ENCODE peak calls at places on chromosome 7, in six cellular contexts. One of them, this sample, is unnamed.

GRCh38 chr7:140653319-140654108 is 12.9 kb upstream of the DENND2A start:
- DNase-seq in aorta: peak; percentile 64
- DNase-seq in left ventricle myocardium inferior: no peak
- DNase-seq in HCT116: peak; percentile 65
- DNase-seq in CD8-positive, alpha-beta memory T cell: peak; percentile 21
- DNase-seq in iPS DF 6.9: peak; percentile 87
- DNase-seq in this sample: peak; percentile 79

GRCh38 chr7:104625956-104626355 is 297.6 kb downstream of the LHFPL3 start:
- DNase-seq in aorta: no peak
- DNase-seq in left ventricle myocardium inferior: no peak
- DNase-seq in HCT116: no peak
- DNase-seq in CD8-positive, alpha-beta memory T cell: no peak
- DNase-seq in iPS DF 6.9: no peak
- DNase-seq in this sample: no peak

GRCh38 chr7:112199035-112199655 is 7.1 kb downstream of the DOCK4 start:
- DNase-seq in aorta: no peak
- DNase-seq in left ventricle myocardium inferior: no peak
- DNase-seq in HCT116: no peak
- DNase-seq in CD8-positive, alpha-beta memory T cell: no peak
- DNase-seq in iPS DF 6.9: no peak
- DNase-seq in this sample: no peak

GRCh38 chr7:30977896-30978564 is 14.3 kb downstream of the GHRHR start:
- DNase-seq in aorta: no peak
- DNase-seq in left ventricle myocardium inferior: no peak
- DNase-seq in HCT116: peak; percentile 33
- DNase-seq in CD8-positive, alpha-beta memory T cell: no peak
- DNase-seq in iPS DF 6.9: peak; percentile 50
- DNase-seq in this sample: peak; percentile 10

GRCh38 chr7:138828302-138828701 is 30.3 kb upstream of the ATP6V0A4 start:
- DNase-seq in aorta: no peak
- DNase-seq in left ventricle myocardium inferior: no peak
- DNase-seq in HCT116: no peak
- DNase-seq in CD8-positive, alpha-beta memory T cell: no peak
- DNase-seq in iPS DF 6.9: no peak
- DNase-seq in this sample: no peak

GRCh38 chr7:30688718-30689221 is 6.5 kb upstream of the CRHR2 start:
- DNase-seq in aorta: no peak
- DNase-seq in left ventricle myocardium inferior: no peak
- DNase-seq in HCT116: no peak
- DNase-seq in CD8-positive, alpha-beta memory T cell: no peak
- DNase-seq in iPS DF 6.9: no peak
- DNase-seq in this sample: no peak

GRCh38 chr7:44696728-44697127 is 51.9 kb upstream of the ZMIZ2 start:
- DNase-seq in aorta: no peak
- DNase-seq in left ventricle myocardium inferior: no peak
- DNase-seq in HCT116: no peak
- DNase-seq in CD8-positive, alpha-beta memory T cell: no peak
- DNase-seq in iPS DF 6.9: no peak
- DNase-seq in this sample: no peak

GRCh38 chr7:35241884-35242283 is 12.0 kb downstream of the TBX20 start:
- DNase-seq in aorta: no peak
- DNase-seq in left ventricle myocardium inferior: no peak
- DNase-seq in HCT116: no peak
- DNase-seq in CD8-positive, alpha-beta memory T cell: no peak
- DNase-seq in iPS DF 6.9: no peak
- DNase-seq in this sample: no peak

GRCh38 chr7:12229046-12229445 is 18.0 kb downstream of the TMEM106B start:
- DNase-seq in aorta: no peak
- DNase-seq in left ventricle myocardium inferior: no peak
- DNase-seq in HCT116: no peak
- DNase-seq in CD8-positive, alpha-beta memory T cell: no peak
- DNase-seq in iPS DF 6.9: no peak
- DNase-seq in this sample: no peak

GRCh38 chr7:14806886-14807285 is 95.7 kb downstream of the DGKB start:
- DNase-seq in aorta: no peak
- DNase-seq in left ventricle myocardium inferior: no peak
- DNase-seq in HCT116: no peak
- DNase-seq in CD8-positive, alpha-beta memory T cell: no peak
- DNase-seq in iPS DF 6.9: no peak
- DNase-seq in this sample: no peak

GRCh38 chr7:155804431-155804831 is 7.8 kb downstream of the SHH start:
- DNase-seq in aorta: peak; percentile 16
- DNase-seq in left ventricle myocardium inferior: no peak
- DNase-seq in HCT116: no peak
- DNase-seq in CD8-positive, alpha-beta memory T cell: no peak
- DNase-seq in iPS DF 6.9: no peak
- DNase-seq in this sample: no peak

GRCh38 chr7:30193333-30193943 is 58.7 kb downstream of the MTURN start:
- DNase-seq in aorta: no peak
- DNase-seq in left ventricle myocardium inferior: no peak
- DNase-seq in HCT116: no peak
- DNase-seq in CD8-positive, alpha-beta memory T cell: no peak
- DNase-seq in iPS DF 6.9: no peak
- DNase-seq in this sample: no peak

GRCh38 chr7:36048141-36048901 is 104.7 kb upstream of the EEPD1 start:
- DNase-seq in aorta: no peak
- DNase-seq in left ventricle myocardium inferior: no peak
- DNase-seq in HCT116: no peak
- DNase-seq in CD8-positive, alpha-beta memory T cell: no peak
- DNase-seq in iPS DF 6.9: no peak
- DNase-seq in this sample: peak; percentile 28

GRCh38 chr7:129664029-129665012 is 52.8 kb downstream of the NRF1 start:
- DNase-seq in aorta: no peak
- DNase-seq in left ventricle myocardium inferior: no peak
- DNase-seq in HCT116: peak; percentile 45
- DNase-seq in CD8-positive, alpha-beta memory T cell: no peak
- DNase-seq in iPS DF 6.9: no peak
- DNase-seq in this sample: no peak

GRCh38 chr7:17029150-17029549 is 147.4 kb upstream of the AGR3 start:
- DNase-seq in aorta: no peak
- DNase-seq in left ventricle myocardium inferior: no peak
- DNase-seq in HCT116: no peak
- DNase-seq in CD8-positive, alpha-beta memory T cell: no peak
- DNase-seq in iPS DF 6.9: no peak
- DNase-seq in this sample: no peak

GRCh38 chr7:7157177-7157886 is 25.0 kb upstream of the C1GALT1 start:
- DNase-seq in aorta: peak; percentile 47
- DNase-seq in left ventricle myocardium inferior: no peak
- DNase-seq in HCT116: no peak
- DNase-seq in CD8-positive, alpha-beta memory T cell: peak; percentile 39
- DNase-seq in iPS DF 6.9: no peak
- DNase-seq in this sample: no peak

GRCh38 chr7:158976849-158977593 is 120.7 kb downstream of the DYNC2I1 start:
- DNase-seq in aorta: peak; percentile 86
- DNase-seq in left ventricle myocardium inferior: peak; percentile 82
- DNase-seq in HCT116: peak; percentile 73
- DNase-seq in CD8-positive, alpha-beta memory T cell: peak; percentile 81
- DNase-seq in iPS DF 6.9: peak; percentile 76
- DNase-seq in this sample: peak; percentile 76

GRCh38 chr7:43077732-43078391 is 34.6 kb upstream of the HECW1 start:
- DNase-seq in aorta: no peak
- DNase-seq in left ventricle myocardium inferior: no peak
- DNase-seq in HCT116: peak; percentile 59
- DNase-seq in CD8-positive, alpha-beta memory T cell: no peak
- DNase-seq in iPS DF 6.9: peak; percentile 37
- DNase-seq in this sample: no peak

GRCh38 chr7:112079122-112079521 is 127.1 kb downstream of the DOCK4 start:
- DNase-seq in aorta: no peak
- DNase-seq in left ventricle myocardium inferior: no peak
- DNase-seq in HCT116: no peak
- DNase-seq in CD8-positive, alpha-beta memory T cell: no peak
- DNase-seq in iPS DF 6.9: no peak
- DNase-seq in this sample: no peak

GRCh38 chr7:157940497-157940896 is 603.7 kb downstream of the DNAJB6 start:
- DNase-seq in aorta: no peak
- DNase-seq in left ventricle myocardium inferior: no peak
- DNase-seq in HCT116: no peak
- DNase-seq in CD8-positive, alpha-beta memory T cell: no peak
- DNase-seq in iPS DF 6.9: no peak
- DNase-seq in this sample: no peak

GRCh38 chr7:158702944-158703343 is 1.7 kb downstream of the NCAPG2 start:
- DNase-seq in aorta: no peak
- DNase-seq in left ventricle myocardium inferior: no peak
- DNase-seq in HCT116: no peak
- DNase-seq in CD8-positive, alpha-beta memory T cell: no peak
- DNase-seq in iPS DF 6.9: no peak
- DNase-seq in this sample: no peak

GRCh38 chr7:936131-937054 is 18.1 kb downstream of the ADAP1 start:
- DNase-seq in aorta: peak; percentile 50
- DNase-seq in left ventricle myocardium inferior: no peak
- DNase-seq in HCT116: peak; percentile 71
- DNase-seq in CD8-positive, alpha-beta memory T cell: no peak
- DNase-seq in iPS DF 6.9: no peak
- DNase-seq in this sample: no peak

GRCh38 chr7:98420966-98421612 is 20.2 kb upstream of the BAIAP2L1 start:
- DNase-seq in aorta: peak; percentile 59
- DNase-seq in left ventricle myocardium inferior: peak; percentile 22
- DNase-seq in HCT116: peak; percentile 90
- DNase-seq in CD8-positive, alpha-beta memory T cell: peak; percentile 36
- DNase-seq in iPS DF 6.9: peak; percentile 88
- DNase-seq in this sample: no peak

GRCh38 chr7:133183042-133183441 is 69.8 kb upstream of the EXOC4 start:
- DNase-seq in aorta: no peak
- DNase-seq in left ventricle myocardium inferior: no peak
- DNase-seq in HCT116: no peak
- DNase-seq in CD8-positive, alpha-beta memory T cell: no peak
- DNase-seq in iPS DF 6.9: no peak
- DNase-seq in this sample: no peak

GRCh38 chr7:122412441-122412840 is 107.9 kb upstream of the FEZF1 start:
- DNase-seq in aorta: no peak
- DNase-seq in left ventricle myocardium inferior: no peak
- DNase-seq in HCT116: no peak
- DNase-seq in CD8-positive, alpha-beta memory T cell: no peak
- DNase-seq in iPS DF 6.9: no peak
- DNase-seq in this sample: no peak

GRCh38 chr7:103573479-103574058 is 127.6 kb upstream of the SLC26A5 start:
- DNase-seq in aorta: no peak
- DNase-seq in left ventricle myocardium inferior: no peak
- DNase-seq in HCT116: peak; percentile 18
- DNase-seq in CD8-positive, alpha-beta memory T cell: no peak
- DNase-seq in iPS DF 6.9: no peak
- DNase-seq in this sample: no peak

GRCh38 chr7:43137811-43138210 is 25.4 kb downstream of the HECW1 start:
- DNase-seq in aorta: no peak
- DNase-seq in left ventricle myocardium inferior: no peak
- DNase-seq in HCT116: no peak
- DNase-seq in CD8-positive, alpha-beta memory T cell: no peak
- DNase-seq in iPS DF 6.9: no peak
- DNase-seq in this sample: no peak

GRCh38 chr7:107502154-107502553 is 32.3 kb downstream of the GPR22 start:
- DNase-seq in aorta: no peak
- DNase-seq in left ventricle myocardium inferior: no peak
- DNase-seq in HCT116: no peak
- DNase-seq in CD8-positive, alpha-beta memory T cell: no peak
- DNase-seq in iPS DF 6.9: no peak
- DNase-seq in this sample: no peak

GRCh38 chr7:11743016-11743415 is 89.0 kb downstream of the THSD7A start:
- DNase-seq in aorta: no peak
- DNase-seq in left ventricle myocardium inferior: no peak
- DNase-seq in HCT116: no peak
- DNase-seq in CD8-positive, alpha-beta memory T cell: no peak
- DNase-seq in iPS DF 6.9: no peak
- DNase-seq in this sample: no peak

GRCh38 chr7:67692425-67692824 is 695.8 kb downstream of the TYW1 start:
- DNase-seq in aorta: no peak
- DNase-seq in left ventricle myocardium inferior: no peak
- DNase-seq in HCT116: no peak
- DNase-seq in CD8-positive, alpha-beta memory T cell: no peak
- DNase-seq in iPS DF 6.9: no peak
- DNase-seq in this sample: no peak

GRCh38 chr7:1341361-1341675 is 108.6 kb downstream of the UNCX start:
- DNase-seq in aorta: no peak
- DNase-seq in left ventricle myocardium inferior: no peak
- DNase-seq in HCT116: no peak
- DNase-seq in CD8-positive, alpha-beta memory T cell: no peak
- DNase-seq in iPS DF 6.9: no peak
- DNase-seq in this sample: no peak

GRCh38 chr7:116188-116981 is 76.0 kb upstream of the FAM20C start:
- DNase-seq in aorta: no peak
- DNase-seq in left ventricle myocardium inferior: peak; percentile 5
- DNase-seq in HCT116: no peak
- DNase-seq in CD8-positive, alpha-beta memory T cell: no peak
- DNase-seq in iPS DF 6.9: no peak
- DNase-seq in this sample: no peak

GRCh38 chr7:27143022-27143949 is at the start of gene HOXA5:
- DNase-seq in aorta: peak; percentile 80
- DNase-seq in left ventricle myocardium inferior: no peak
- DNase-seq in HCT116: no peak
- DNase-seq in CD8-positive, alpha-beta memory T cell: no peak
- DNase-seq in iPS DF 6.9: peak; percentile 70
- DNase-seq in this sample: peak; percentile 73

GRCh38 chr7:140605337-140605736 is 35.3 kb downstream of the DENND2A start:
- DNase-seq in aorta: no peak
- DNase-seq in left ventricle myocardium inferior: no peak
- DNase-seq in HCT116: no peak
- DNase-seq in CD8-positive, alpha-beta memory T cell: no peak
- DNase-seq in iPS DF 6.9: no peak
- DNase-seq in this sample: no peak

GRCh38 chr7:20778063-20778721 is 8.5 kb downstream of the SP8 start:
- DNase-seq in aorta: peak; percentile 48
- DNase-seq in left ventricle myocardium inferior: no peak
- DNase-seq in HCT116: no peak
- DNase-seq in CD8-positive, alpha-beta memory T cell: no peak
- DNase-seq in iPS DF 6.9: no peak
- DNase-seq in this sample: no peak

GRCh38 chr7:95794917-95795515 is 22.7 kb downstream of the DYNC1I1 start:
- DNase-seq in aorta: no peak
- DNase-seq in left ventricle myocardium inferior: no peak
- DNase-seq in HCT116: peak; percentile 43
- DNase-seq in CD8-positive, alpha-beta memory T cell: no peak
- DNase-seq in iPS DF 6.9: peak; percentile 27
- DNase-seq in this sample: no peak
- H3K27ac ChIP-seq in aorta: no peak overlapping the region
- H3K27ac ChIP-seq in left ventricle myocardium inferior: no peak overlapping the region
- H3K27ac ChIP-seq in HCT116: no peak overlapping the region
- H3K27ac ChIP-seq in CD8-positive, alpha-beta memory T cell: no peak overlapping the region
- H3K27ac ChIP-seq in iPS DF 6.9: no peak overlapping the region
- H3K27ac ChIP-seq in this sample: no peak overlapping the region

GRCh38 chr7:126635545-126635944 is 617.2 kb downstream of the GRM8 start:
- DNase-seq in aorta: no peak
- DNase-seq in left ventricle myocardium inferior: no peak
- DNase-seq in HCT116: no peak
- DNase-seq in CD8-positive, alpha-beta memory T cell: no peak
- DNase-seq in iPS DF 6.9: peak; percentile 1
- DNase-seq in this sample: no peak
- H3K27ac ChIP-seq in aorta: no peak overlapping the region
- H3K27ac ChIP-seq in left ventricle myocardium inferior: no peak overlapping the region
- H3K27ac ChIP-seq in HCT116: no peak overlapping the region
- H3K27ac ChIP-seq in CD8-positive, alpha-beta memory T cell: no peak overlapping the region
- H3K27ac ChIP-seq in iPS DF 6.9: no peak overlapping the region
- H3K27ac ChIP-seq in this sample: no peak overlapping the region

GRCh38 chr7:143360788-143361551 is 1.5 kb downstream of the FAM131B start:
- DNase-seq in aorta: no peak
- DNase-seq in left ventricle myocardium inferior: no peak
- DNase-seq in HCT116: no peak
- DNase-seq in CD8-positive, alpha-beta memory T cell: no peak
- DNase-seq in iPS DF 6.9: no peak
- DNase-seq in this sample: no peak
- H3K27ac ChIP-seq in aorta: no peak overlapping the region
- H3K27ac ChIP-seq in left ventricle myocardium inferior: no peak overlapping the region
- H3K27ac ChIP-seq in HCT116: no peak overlapping the region
- H3K27ac ChIP-seq in CD8-positive, alpha-beta memory T cell: no peak overlapping the region
- H3K27ac ChIP-seq in iPS DF 6.9: no peak overlapping the region
- H3K27ac ChIP-seq in this sample: peak overlapping the region; percentile 32

GRCh38 chr7:134932707-134933370 is 53.5 kb upstream of the AGBL3 start:
- DNase-seq in aorta: peak; percentile 90
- DNase-seq in left ventricle myocardium inferior: peak; percentile 47
- DNase-seq in HCT116: no peak
- DNase-seq in CD8-positive, alpha-beta memory T cell: no peak
- DNase-seq in iPS DF 6.9: no peak
- DNase-seq in this sample: no peak
- H3K27ac ChIP-seq in aorta: peak overlapping the region; percentile 94
- H3K27ac ChIP-seq in left ventricle myocardium inferior: peak overlapping the region; percentile 75
- H3K27ac ChIP-seq in HCT116: no peak overlapping the region
- H3K27ac ChIP-seq in CD8-positive, alpha-beta memory T cell: no peak overlapping the region
- H3K27ac ChIP-seq in iPS DF 6.9: no peak overlapping the region
- H3K27ac ChIP-seq in this sample: peak overlapping the region; percentile 78

This sample was measured in uterus.